ENCODE peak calls at places on chromosomes 5 and 9, in five cellular contexts. One of them, this sample, is unnamed.

GRCh38 chr9:130946778-130947617 is 8.0 kb upstream of the FIBCD1 start:
- DNase-seq in iris pigment epithelial cell: peak; percentile 18
- DNase-seq in neural progenitor cell: no peak
- DNase-seq in adipocyte: peak; percentile 41
- DNase-seq in natural killer cell: no peak
- DNase-seq in this sample: no peak

GRCh38 chr5:58127486-58128220 is 332.2 kb downstream of the PLK2 start:
- DNase-seq in iris pigment epithelial cell: peak; percentile 48
- DNase-seq in neural progenitor cell: no peak
- DNase-seq in adipocyte: no peak
- DNase-seq in natural killer cell: no peak
- DNase-seq in this sample: no peak

GRCh38 chr5:113510836-113511451 is 2.5 kb upstream of the YTHDC2 start:
- DNase-seq in iris pigment epithelial cell: peak; percentile 59
- DNase-seq in neural progenitor cell: peak; percentile 8
- DNase-seq in adipocyte: peak; percentile 74
- DNase-seq in natural killer cell: no peak
- DNase-seq in this sample: peak; percentile 28

GRCh38 chr5:42005561-42006153 is 80.6 kb downstream of the FBXO4 start:
- DNase-seq in iris pigment epithelial cell: peak; percentile 35
- DNase-seq in neural progenitor cell: peak; percentile 33
- DNase-seq in adipocyte: peak; percentile 57
- DNase-seq in natural killer cell: no peak
- DNase-seq in this sample: no peak

GRCh38 chr9:94908041-94908563 is 181.6 kb downstream of the AOPEP start:
- DNase-seq in iris pigment epithelial cell: no peak
- DNase-seq in neural progenitor cell: no peak
- DNase-seq in adipocyte: no peak
- DNase-seq in natural killer cell: no peak
- DNase-seq in this sample: no peak

GRCh38 chr5:131171276-131171815 is 602 bp downstream of the LYRM7 start:
- DNase-seq in iris pigment epithelial cell: no peak
- DNase-seq in neural progenitor cell: peak; percentile 9
- DNase-seq in adipocyte: peak; percentile 5
- DNase-seq in natural killer cell: no peak
- DNase-seq in this sample: peak; percentile 11

GRCh38 chr9:18905033-18905882 is 127.8 kb downstream of the SAXO1 start:
- DNase-seq in iris pigment epithelial cell: peak; percentile 85
- DNase-seq in neural progenitor cell: no peak
- DNase-seq in adipocyte: no peak
- DNase-seq in natural killer cell: no peak
- DNase-seq in this sample: no peak

GRCh38 chr9:92098638-92099037 is 16.6 kb downstream of the SPTLC1 start:
- DNase-seq in iris pigment epithelial cell: no peak
- DNase-seq in neural progenitor cell: no peak
- DNase-seq in adipocyte: no peak
- DNase-seq in natural killer cell: no peak
- DNase-seq in this sample: no peak

GRCh38 chr5:67375606-67376005 is 179.0 kb upstream of the CD180 start:
- DNase-seq in iris pigment epithelial cell: no peak
- DNase-seq in neural progenitor cell: no peak
- DNase-seq in adipocyte: no peak
- DNase-seq in natural killer cell: no peak
- DNase-seq in this sample: no peak

GRCh38 chr5:38601843-38602424 is 45.5 kb upstream of the LIFR start:
- DNase-seq in iris pigment epithelial cell: peak; percentile 85
- DNase-seq in neural progenitor cell: no peak
- DNase-seq in adipocyte: no peak
- DNase-seq in natural killer cell: no peak
- DNase-seq in this sample: no peak

GRCh38 chr5:573206-573605 is 38.9 kb upstream of the CEP72 start:
- DNase-seq in iris pigment epithelial cell: no peak
- DNase-seq in neural progenitor cell: no peak
- DNase-seq in adipocyte: no peak
- DNase-seq in natural killer cell: no peak
- DNase-seq in this sample: no peak

GRCh38 chr5:40484495-40484894 is 195.2 kb upstream of the PTGER4 start:
- DNase-seq in iris pigment epithelial cell: no peak
- DNase-seq in neural progenitor cell: no peak
- DNase-seq in adipocyte: no peak
- DNase-seq in natural killer cell: no peak
- DNase-seq in this sample: no peak

GRCh38 chr5:151630088-151630487 is 39.0 kb upstream of the FAT2 start:
- DNase-seq in iris pigment epithelial cell: peak; percentile 26
- DNase-seq in neural progenitor cell: no peak
- DNase-seq in adipocyte: no peak
- DNase-seq in natural killer cell: no peak
- DNase-seq in this sample: no peak

GRCh38 chr9:129459550-129460322 is 161.2 kb downstream of the C9orf50 start:
- DNase-seq in iris pigment epithelial cell: no peak
- DNase-seq in neural progenitor cell: no peak
- DNase-seq in adipocyte: no peak
- DNase-seq in natural killer cell: peak; percentile 28
- DNase-seq in this sample: no peak

GRCh38 chr5:72134226-72134625 is 27.0 kb downstream of the MAP1B start:
- DNase-seq in iris pigment epithelial cell: peak; percentile 79
- DNase-seq in neural progenitor cell: peak; percentile 70
- DNase-seq in adipocyte: peak; percentile 46
- DNase-seq in natural killer cell: no peak
- DNase-seq in this sample: no peak

GRCh38 chr9:94864862-94865435 is 138.4 kb downstream of the AOPEP start:
- DNase-seq in iris pigment epithelial cell: no peak
- DNase-seq in neural progenitor cell: no peak
- DNase-seq in adipocyte: no peak
- DNase-seq in natural killer cell: no peak
- DNase-seq in this sample: no peak

GRCh38 chr9:95131023-95131943 is 186.2 kb downstream of the FANCC start:
- DNase-seq in iris pigment epithelial cell: peak; percentile 63
- DNase-seq in neural progenitor cell: peak; percentile 71
- DNase-seq in adipocyte: peak; percentile 92
- DNase-seq in natural killer cell: peak; percentile 31
- DNase-seq in this sample: peak; percentile 16

GRCh38 chr5:153456354-153456753 is 34.1 kb upstream of the GRIA1 start:
- DNase-seq in iris pigment epithelial cell: no peak
- DNase-seq in neural progenitor cell: no peak
- DNase-seq in adipocyte: no peak
- DNase-seq in natural killer cell: no peak
- DNase-seq in this sample: no peak

GRCh38 chr5:170135796-170136490 is 30.2 kb downstream of the FOXI1 start:
- DNase-seq in iris pigment epithelial cell: no peak
- DNase-seq in neural progenitor cell: no peak
- DNase-seq in adipocyte: peak; percentile 27
- DNase-seq in natural killer cell: no peak
- DNase-seq in this sample: no peak

GRCh38 chr5:58002318-58002717 is 457.6 kb downstream of the PLK2 start:
- DNase-seq in iris pigment epithelial cell: peak; percentile 82
- DNase-seq in neural progenitor cell: no peak
- DNase-seq in adipocyte: peak; percentile 14
- DNase-seq in natural killer cell: no peak
- DNase-seq in this sample: no peak

GRCh38 chr5:150411245-150411979 is 1.3 kb downstream of the CD74 start:
- DNase-seq in iris pigment epithelial cell: peak; percentile 39
- DNase-seq in neural progenitor cell: peak; percentile 21
- DNase-seq in adipocyte: peak; percentile 24
- DNase-seq in natural killer cell: peak; percentile 68
- DNase-seq in this sample: peak; percentile 65

GRCh38 chr5:51095481-51095880 is 287.8 kb upstream of the ISL1 start:
- DNase-seq in iris pigment epithelial cell: no peak
- DNase-seq in neural progenitor cell: peak; percentile 81
- DNase-seq in adipocyte: no peak
- DNase-seq in natural killer cell: no peak
- DNase-seq in this sample: no peak

GRCh38 chr5:60636001-60636400 is 64.0 kb downstream of the DEPDC1B start:
- DNase-seq in iris pigment epithelial cell: no peak
- DNase-seq in neural progenitor cell: no peak
- DNase-seq in adipocyte: no peak
- DNase-seq in natural killer cell: no peak
- DNase-seq in this sample: no peak

GRCh38 chr5:83374547-83374946 is 97.0 kb upstream of the VCAN start:
- DNase-seq in iris pigment epithelial cell: peak; percentile 28
- DNase-seq in neural progenitor cell: no peak
- DNase-seq in adipocyte: no peak
- DNase-seq in natural killer cell: no peak
- DNase-seq in this sample: no peak

GRCh38 chr9:70861797-70862196 is 259.6 kb downstream of the TRPM3 start:
- DNase-seq in iris pigment epithelial cell: no peak
- DNase-seq in neural progenitor cell: no peak
- DNase-seq in adipocyte: no peak
- DNase-seq in natural killer cell: no peak
- DNase-seq in this sample: no peak

GRCh38 chr5:91150189-91150588 is 232.9 kb downstream of the ARRDC3 start:
- DNase-seq in iris pigment epithelial cell: peak; percentile 56
- DNase-seq in neural progenitor cell: no peak
- DNase-seq in adipocyte: peak; percentile 56
- DNase-seq in natural killer cell: no peak
- DNase-seq in this sample: no peak

GRCh38 chr9:27784999-27785713 is 211.9 kb upstream of the C9orf72 start:
- DNase-seq in iris pigment epithelial cell: peak; percentile 10
- DNase-seq in neural progenitor cell: no peak
- DNase-seq in adipocyte: no peak
- DNase-seq in natural killer cell: no peak
- DNase-seq in this sample: no peak

GRCh38 chr9:134435527-134436355 is 109.5 kb downstream of the RXRA start:
- DNase-seq in iris pigment epithelial cell: no peak
- DNase-seq in neural progenitor cell: no peak
- DNase-seq in adipocyte: no peak
- DNase-seq in natural killer cell: no peak
- DNase-seq in this sample: no peak

GRCh38 chr5:10896016-10896415 is 135.0 kb upstream of the DAP start:
- DNase-seq in iris pigment epithelial cell: peak; percentile 50
- DNase-seq in neural progenitor cell: no peak
- DNase-seq in adipocyte: no peak
- DNase-seq in natural killer cell: no peak
- DNase-seq in this sample: no peak

GRCh38 chr5:112232651-112233050 is 186.4 kb downstream of the EPB41L4A start:
- DNase-seq in iris pigment epithelial cell: no peak
- DNase-seq in neural progenitor cell: no peak
- DNase-seq in adipocyte: no peak
- DNase-seq in natural killer cell: no peak
- DNase-seq in this sample: no peak

GRCh38 chr5:154797762-154798161 is 42.6 kb downstream of the LARP1 start:
- DNase-seq in iris pigment epithelial cell: peak; percentile 35
- DNase-seq in neural progenitor cell: no peak
- DNase-seq in adipocyte: peak; percentile 16
- DNase-seq in natural killer cell: no peak
- DNase-seq in this sample: no peak

GRCh38 chr5:41539454-41539853 is 29.1 kb upstream of the PLCXD3 start:
- DNase-seq in iris pigment epithelial cell: no peak
- DNase-seq in neural progenitor cell: no peak
- DNase-seq in adipocyte: no peak
- DNase-seq in natural killer cell: no peak
- DNase-seq in this sample: no peak

GRCh38 chr9:126423022-126423708 is 96.5 kb downstream of the MVB12B start:
- DNase-seq in iris pigment epithelial cell: no peak
- DNase-seq in neural progenitor cell: no peak
- DNase-seq in adipocyte: no peak
- DNase-seq in natural killer cell: no peak
- DNase-seq in this sample: peak; percentile 8

GRCh38 chr5:33781286-33781685 is 110.5 kb downstream of the ADAMTS12 start:
- DNase-seq in iris pigment epithelial cell: peak; percentile 83
- DNase-seq in neural progenitor cell: peak; percentile 22
- DNase-seq in adipocyte: peak; percentile 53
- DNase-seq in natural killer cell: no peak
- DNase-seq in this sample: no peak

GRCh38 chr9:127629468-127630081 is 17.5 kb downstream of the STXBP1 start:
- DNase-seq in iris pigment epithelial cell: peak; percentile 22
- DNase-seq in neural progenitor cell: no peak
- DNase-seq in adipocyte: no peak
- DNase-seq in natural killer cell: no peak
- DNase-seq in this sample: no peak

GRCh38 chr5:138274189-138274853 is at the start of gene GFRA3:
- DNase-seq in iris pigment epithelial cell: peak; percentile 9
- DNase-seq in neural progenitor cell: peak; percentile 66
- DNase-seq in adipocyte: peak; percentile 7
- DNase-seq in natural killer cell: no peak
- DNase-seq in this sample: no peak

GRCh38 chr9:132046456-132046855 is 33.2 kb downstream of the MED27 start:
- DNase-seq in iris pigment epithelial cell: no peak
- DNase-seq in neural progenitor cell: no peak
- DNase-seq in adipocyte: no peak
- DNase-seq in natural killer cell: no peak
- DNase-seq in this sample: no peak

GRCh38 chr9:8816361-8816760 is 1016.8 kb upstream of the DMAC1 start:
- DNase-seq in iris pigment epithelial cell: no peak
- DNase-seq in neural progenitor cell: peak; percentile 71
- DNase-seq in adipocyte: no peak
- DNase-seq in natural killer cell: no peak
- DNase-seq in this sample: no peak

GRCh38 chr9:123027517-123027916 is 6.0 kb upstream of the GPR21 start:
- DNase-seq in iris pigment epithelial cell: no peak
- DNase-seq in neural progenitor cell: no peak
- DNase-seq in adipocyte: no peak
- DNase-seq in natural killer cell: no peak
- DNase-seq in this sample: no peak